ENCODE peak calls at places on chromosomes 16 and 17, in five cellular contexts. B is body of pancreas, N is foreskin fibroblast, E is A549, J is dorsolateral prefrontal cortex. T is an unnamed sample.

GRCh38 chr17:58344047-58344790 is 7.8 kb downstream of the SUPT4H1 start:
- DNase-seq in B (no peak), N (no peak), E (no peak), J (no peak), T (no peak)

GRCh38 chr17:58279016-58279671 is 1.6 kb downstream of the MPO start:
- DNase-seq in B (peak; percentile 34), N (peak; percentile 16), E (no peak), J (no peak), T (no peak)

GRCh38 chr17:75511610-75512575 is 3.4 kb downstream of the CASKIN2 start:
- DNase-seq in B (peak; percentile 83), N (no peak), E (no peak), J (no peak), T (no peak)

GRCh38 chr17:77140878-77141767 is at the start of gene SEC14L1:
- DNase-seq in B (peak; percentile 59), N (no peak), E (peak; percentile 48), J (peak; percentile 58), T (peak; percentile 69)

GRCh38 chr16:82672676-82673075 is 45.9 kb downstream of the CDH13 start:
- DNase-seq in B (no peak), N (no peak), E (no peak), J (no peak), T (no peak)

GRCh38 chr16:70703041-70703834 is 17.4 kb upstream of the MTSS2 start:
- DNase-seq in B (peak; percentile 51), N (peak; percentile 95), E (no peak), J (peak; percentile 74), T (peak; percentile 85)

GRCh38 chr17:72730091-72730490 is 362.4 kb downstream of the SLC39A11 start:
- DNase-seq in B (no peak), N (no peak), E (peak; percentile 50), J (no peak), T (no peak)

GRCh38 chr16:17177968-17178880 is 292.5 kb downstream of the XYLT1 start:
- DNase-seq in B (no peak), N (peak; percentile 18), E (no peak), J (no peak), T (no peak)

GRCh38 chr17:68697850-68698313 is 96.7 kb upstream of the FAM20A start:
- DNase-seq in B (no peak), N (peak; percentile 75), E (no peak), J (no peak), T (no peak)

GRCh38 chr17:67546578-67547527 is 169.8 kb downstream of the PITPNC1 start:
- DNase-seq in B (peak; percentile 77), N (peak; percentile 42), E (peak; percentile 21), J (no peak), T (peak; percentile 23)

GRCh38 chr16:62966626-62967025 is 930.4 kb upstream of the CDH8 start:
- DNase-seq in B (no peak), N (no peak), E (no peak), J (no peak), T (no peak)

GRCh38 chr17:43745541-43745940 is 13.1 kb downstream of the SOST start:
- DNase-seq in B (no peak), N (no peak), E (no peak), J (no peak), T (peak; percentile 52)

GRCh38 chr17:49450735-49451134 is 36.1 kb upstream of the PHB1 start:
- DNase-seq in B (no peak), N (peak; percentile 25), E (no peak), J (no peak), T (no peak)

GRCh38 chr17:2484876-2485275 is 26.8 kb downstream of the METTL16 start:
- DNase-seq in B (peak; percentile 44), N (no peak), E (no peak), J (no peak), T (no peak)

GRCh38 chr17:34366051-34366450 is 3.0 kb upstream of the CCL1 start:
- DNase-seq in B (no peak), N (no peak), E (no peak), J (no peak), T (no peak)

GRCh38 chr16:49899991-49900690 is 44.2 kb upstream of the ZNF423 start:
- DNase-seq in B (no peak), N (no peak), E (no peak), J (no peak), T (no peak)

GRCh38 chr17:67215991-67216421 is 29.0 kb downstream of the HELZ start:
- DNase-seq in B (peak; percentile 19), N (no peak), E (no peak), J (no peak), T (no peak)

GRCh38 chr16:48487287-48487686 is 102.1 kb upstream of the SIAH1 start:
- DNase-seq in B (no peak), N (no peak), E (no peak), J (no peak), T (no peak)

GRCh38 chr17:19305261-19305660 is 57.3 kb downstream of the B9D1 start:
- DNase-seq in B (no peak), N (no peak), E (no peak), J (peak; percentile 26), T (no peak)

GRCh38 chr17:8946476-8946875 is 19.0 kb downstream of the PIK3R5 start:
- DNase-seq in B (no peak), N (no peak), E (no peak), J (no peak), T (no peak)

GRCh38 chr17:78789663-78790181 is 7.6 kb upstream of the CYTH1 start:
- DNase-seq in B (peak; percentile 88), N (peak; percentile 60), E (no peak), J (peak; percentile 68), T (no peak)

GRCh38 chr17:74901353-74902145 is 8.1 kb upstream of the FADS6 start:
- DNase-seq in B (no peak), N (no peak), E (no peak), J (no peak), T (no peak)

GRCh38 chr17:40535924-40536717 is 29.2 kb downstream of the CCR7 start:
- DNase-seq in B (no peak), N (no peak), E (no peak), J (no peak), T (no peak)

GRCh38 chr16:57060323-57061083 is 31.9 kb upstream of the CPNE2 start:
- DNase-seq in B (no peak), N (no peak), E (no peak), J (no peak), T (peak; percentile 65)

GRCh38 chr17:48322060-48322459 is 108.0 kb downstream of the SKAP1 start:
- DNase-seq in B (no peak), N (peak; percentile 1), E (peak; percentile 30), J (no peak), T (no peak)

GRCh38 chr16:9527976-9528375 is 436.5 kb downstream of the HAPSTR1 start:
- DNase-seq in B (no peak), N (no peak), E (no peak), J (no peak), T (no peak)

GRCh38 chr16:17776888-17777287 is 306.1 kb upstream of the XYLT1 start:
- DNase-seq in B (no peak), N (no peak), E (no peak), J (no peak), T (no peak)

DNA sequence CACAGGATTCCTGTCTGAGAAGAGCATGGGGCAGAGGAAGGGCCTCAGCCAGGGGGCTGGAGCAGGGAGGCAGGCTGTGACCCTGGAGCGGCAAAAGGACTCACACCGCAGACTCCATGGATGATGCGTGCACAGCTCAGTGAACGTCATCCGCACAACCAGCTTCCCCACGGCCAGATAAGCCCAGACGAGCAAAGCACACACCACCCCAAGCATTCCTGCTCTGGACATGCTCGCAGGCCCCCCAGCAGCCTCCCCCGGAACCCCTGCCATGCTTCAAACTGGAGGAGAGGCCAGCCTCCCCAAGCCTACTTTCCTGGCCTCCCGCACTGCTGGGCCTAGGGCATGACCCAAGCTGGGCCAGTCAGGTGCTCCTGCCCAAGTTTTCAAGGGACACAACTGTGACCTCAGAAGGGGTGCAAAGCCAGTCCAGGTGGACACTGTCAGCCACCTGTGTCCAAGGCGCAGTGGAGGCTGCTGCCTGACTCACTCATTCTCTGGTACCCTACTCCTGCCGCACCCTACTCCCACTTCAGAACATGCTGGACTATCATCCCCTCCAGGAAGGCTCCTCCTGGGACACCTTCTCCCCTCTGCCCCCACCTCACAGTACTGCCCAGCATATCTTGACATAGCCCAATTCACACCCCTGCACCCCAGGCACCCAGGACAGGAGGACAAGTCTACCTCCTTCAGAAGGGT is 4.8 kb downstream of the BCAR1 start:
- DNase-seq in B (peak; percentile 7), N (no peak), E (no peak), J (peak; percentile 45), T (no peak)
- TF ChIP-seq CTCF in B (no peak), N (no peak), E (no peak), J (no peak), T (no peak)

GRCh38 chr16:4936181-4936990 is 562 bp downstream of the PPL start:
- DNase-seq in B (peak; percentile 64), N (no peak), E (peak; percentile 42), J (no peak), T (peak; percentile 28)
- TF ChIP-seq CTCF in B (peak; percentile 44), N (peak; percentile 6), E (peak; percentile 37), J (no peak), T (peak; percentile 20)

GRCh38 chr16:80707686-80708085 is 96.7 kb downstream of the CDYL2 start:
- DNase-seq in B (no peak), N (no peak), E (no peak), J (no peak), T (no peak)

GRCh38 chr16:80705596-80705995 is 98.8 kb downstream of the CDYL2 start:
- DNase-seq in B (no peak), N (no peak), E (no peak), J (no peak), T (no peak)

GRCh38 chr16:80711406-80711805 is 93.0 kb downstream of the CDYL2 start:
- DNase-seq in B (no peak), N (no peak), E (no peak), J (no peak), T (no peak)

GRCh38 chr16:80708823-80709222 is 95.6 kb downstream of the CDYL2 start:
- DNase-seq in B (no peak), N (no peak), E (no peak), J (no peak), T (no peak)

GRCh38 chr16:80710918-80711317 is 93.5 kb downstream of the CDYL2 start:
- DNase-seq in B (no peak), N (no peak), E (no peak), J (no peak), T (no peak)
- TF ChIP-seq CTCF in B (no peak), N (no peak), E (no peak), J (no peak), T (no peak)

GRCh38 chr17:3893003-3893719 is at the start of gene CAMKK1:
- DNase-seq in B (peak; percentile 93), N (peak; percentile 83), E (peak; percentile 86), J (peak; percentile 79), T (peak; percentile 89)
- TF ChIP-seq CTCF in B (no peak), N (no peak), E (no peak), J (no peak), T (no peak)

DNA sequence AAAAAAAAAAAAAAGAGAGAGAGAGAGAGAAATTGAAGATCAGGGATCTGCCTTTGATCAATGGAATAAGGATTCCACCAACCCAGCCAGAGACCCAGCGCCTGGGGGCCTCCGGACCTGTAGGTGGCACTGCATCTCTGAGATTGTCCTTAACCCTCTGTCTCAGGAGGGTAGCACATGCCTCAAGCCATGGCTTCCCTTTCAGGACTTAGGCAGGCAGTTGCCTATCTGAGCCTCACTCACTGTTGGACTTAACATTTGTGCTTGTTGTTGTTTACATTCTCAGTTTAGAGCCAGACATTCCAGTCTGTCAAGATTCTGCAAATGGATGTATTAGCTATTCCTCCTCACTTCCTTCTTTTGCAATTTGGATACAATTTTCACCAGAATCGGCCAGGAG is 5.1 kb upstream of the SCNN1B start:
- DNase-seq in B (peak; percentile 41), N (no peak), E (peak; percentile 57), J (no peak), T (peak; percentile 60)
- TF ChIP-seq CTCF in B (peak; percentile 35), N (no peak), E (no peak), J (no peak), T (peak; percentile 65)

T was measured in BE2C.